ENCODE peak calls at places on chromosomes 7 and 10, in eight cellular contexts. One of them, this sample, is unnamed.

GRCh38 chr10:127888526-127889312 is 4.0 kb downstream of the CLRN3 start:
- DNase-seq in mammary epithelial cell: no peak
- DNase-seq in neural crest cell: no peak
- DNase-seq in nephron progenitor cell: no peak
- DNase-seq in hepatocyte: peak
- DNase-seq in endothelial cell: no peak
- DNase-seq in WTC11: no peak
- DNase-seq in GM23338: no peak
- DNase-seq in this sample: no peak

GRCh38 chr7:46705416-46706255 is 784.6 kb upstream of the IGFBP3 start:
- DNase-seq in endothelial cell: no peak
- DNase-seq in hepatocyte: no peak
- DNase-seq in neural crest cell: no peak
- DNase-seq in WTC11: no peak
- DNase-seq in GM23338: no peak
- DNase-seq in mammary epithelial cell: no peak
- DNase-seq in nephron progenitor cell: no peak
- DNase-seq in this sample: no peak

GRCh38 chr10:23693398-23693797 is 254.5 kb downstream of the OTUD1 start:
- DNase-seq in nephron progenitor cell: peak
- DNase-seq in WTC11: peak
- DNase-seq in GM23338: peak
- DNase-seq in endothelial cell: peak
- DNase-seq in neural crest cell: peak
- DNase-seq in mammary epithelial cell: peak
- DNase-seq in hepatocyte: no peak
- DNase-seq in this sample: peak

GRCh38 chr7:64849250-64849923 is 53.7 kb upstream of the ZNF273 start:
- DNase-seq in endothelial cell: no peak
- DNase-seq in neural crest cell: no peak
- DNase-seq in mammary epithelial cell: peak
- DNase-seq in hepatocyte: no peak
- DNase-seq in nephron progenitor cell: no peak
- DNase-seq in GM23338: peak
- DNase-seq in WTC11: no peak
- DNase-seq in this sample: no peak

GRCh38 chr10:124225468-124226270 is 132.3 kb upstream of the CHST15 start:
- DNase-seq in mammary epithelial cell: no peak
- DNase-seq in endothelial cell: no peak
- DNase-seq in WTC11: no peak
- DNase-seq in nephron progenitor cell: no peak
- DNase-seq in GM23338: no peak
- DNase-seq in hepatocyte: no peak
- DNase-seq in neural crest cell: no peak
- DNase-seq in this sample: peak

GRCh38 chr7:107232568-107233090 is 63.8 kb downstream of the HBP1 start:
- DNase-seq in WTC11: no peak
- DNase-seq in mammary epithelial cell: peak
- DNase-seq in GM23338: no peak
- DNase-seq in neural crest cell: no peak
- DNase-seq in endothelial cell: no peak
- DNase-seq in nephron progenitor cell: no peak
- DNase-seq in hepatocyte: no peak
- DNase-seq in this sample: no peak

GRCh38 chr7:129144095-129144833 is at the start of gene TSPAN33:
- DNase-seq in nephron progenitor cell: peak
- DNase-seq in GM23338: peak
- DNase-seq in hepatocyte: peak
- DNase-seq in neural crest cell: peak
- DNase-seq in mammary epithelial cell: peak
- DNase-seq in endothelial cell: no peak
- DNase-seq in WTC11: peak
- DNase-seq in this sample: peak

GRCh38 chr10:132417957-132418441 is 21.0 kb downstream of the PWWP2B start:
- DNase-seq in GM23338: no peak
- DNase-seq in WTC11: no peak
- DNase-seq in nephron progenitor cell: no peak
- DNase-seq in neural crest cell: no peak
- DNase-seq in mammary epithelial cell: no peak
- DNase-seq in hepatocyte: peak
- DNase-seq in endothelial cell: no peak
- DNase-seq in this sample: no peak

GRCh38 chr10:74541375-74541774 is 285.0 kb upstream of the KAT6B start:
- DNase-seq in mammary epithelial cell: no peak
- DNase-seq in hepatocyte: no peak
- DNase-seq in WTC11: no peak
- DNase-seq in endothelial cell: no peak
- DNase-seq in neural crest cell: no peak
- DNase-seq in nephron progenitor cell: no peak
- DNase-seq in GM23338: no peak
- DNase-seq in this sample: no peak

GRCh38 chr10:71534552-71535158 is 137.9 kb downstream of the CDH23 start:
- DNase-seq in GM23338: no peak
- DNase-seq in nephron progenitor cell: peak
- DNase-seq in endothelial cell: no peak
- DNase-seq in neural crest cell: no peak
- DNase-seq in mammary epithelial cell: no peak
- DNase-seq in WTC11: no peak
- DNase-seq in hepatocyte: no peak
- DNase-seq in this sample: no peak
- TF ChIP-seq CTCF in GM23338: no peak
- TF ChIP-seq CTCF in nephron progenitor cell: no peak
- TF ChIP-seq CTCF in endothelial cell: no peak
- TF ChIP-seq CTCF in neural crest cell: no peak
- TF ChIP-seq CTCF in mammary epithelial cell: no peak
- TF ChIP-seq CTCF in WTC11: no peak
- TF ChIP-seq CTCF in hepatocyte: no peak
- TF ChIP-seq CTCF in this sample: no peak

GRCh38 chr10:5092848-5093790 is 1.1 kb upstream of the AKR1C3 start:
- DNase-seq in mammary epithelial cell: no peak
- DNase-seq in GM23338: no peak
- DNase-seq in neural crest cell: no peak
- DNase-seq in WTC11: no peak
- DNase-seq in endothelial cell: no peak
- DNase-seq in hepatocyte: no peak
- DNase-seq in nephron progenitor cell: no peak
- DNase-seq in this sample: no peak

GRCh38 chr10:5094265-5095205 is at the start of gene AKR1C3:
- DNase-seq in neural crest cell: no peak
- DNase-seq in GM23338: peak
- DNase-seq in hepatocyte: peak
- DNase-seq in WTC11: no peak
- DNase-seq in mammary epithelial cell: peak
- DNase-seq in endothelial cell: no peak
- DNase-seq in nephron progenitor cell: no peak
- DNase-seq in this sample: no peak

GRCh38 chr10:5092375-5092774 is 1.8 kb upstream of the AKR1C3 start:
- DNase-seq in endothelial cell: no peak
- DNase-seq in hepatocyte: no peak
- DNase-seq in WTC11: no peak
- DNase-seq in GM23338: no peak
- DNase-seq in neural crest cell: no peak
- DNase-seq in nephron progenitor cell: no peak
- DNase-seq in mammary epithelial cell: no peak
- DNase-seq in this sample: no peak

GRCh38 chr10:5096108-5096507 is 1.9 kb downstream of the AKR1C3 start:
- DNase-seq in nephron progenitor cell: no peak
- DNase-seq in neural crest cell: no peak
- DNase-seq in WTC11: no peak
- DNase-seq in mammary epithelial cell: no peak
- DNase-seq in endothelial cell: no peak
- DNase-seq in GM23338: no peak
- DNase-seq in hepatocyte: no peak
- DNase-seq in this sample: no peak

GRCh38 chr10:5095687-5096086 is 1.5 kb downstream of the AKR1C3 start:
- DNase-seq in nephron progenitor cell: no peak
- DNase-seq in endothelial cell: no peak
- DNase-seq in GM23338: no peak
- DNase-seq in hepatocyte: no peak
- DNase-seq in mammary epithelial cell: no peak
- DNase-seq in neural crest cell: no peak
- DNase-seq in WTC11: no peak
- DNase-seq in this sample: no peak
- TF ChIP-seq CTCF in nephron progenitor cell: no peak
- TF ChIP-seq CTCF in endothelial cell: no peak
- TF ChIP-seq CTCF in GM23338: no peak
- TF ChIP-seq CTCF in hepatocyte: no peak
- TF ChIP-seq CTCF in mammary epithelial cell: no peak
- TF ChIP-seq CTCF in neural crest cell: no peak
- TF ChIP-seq CTCF in WTC11: no peak
- TF ChIP-seq CTCF in this sample: no peak

GRCh38 chr7:17943006-17943405 is 2.7 kb upstream of the SNX13 start:
- DNase-seq in nephron progenitor cell: no peak
- DNase-seq in WTC11: no peak
- DNase-seq in neural crest cell: no peak
- DNase-seq in mammary epithelial cell: no peak
- DNase-seq in hepatocyte: no peak
- DNase-seq in endothelial cell: no peak
- DNase-seq in GM23338: no peak
- DNase-seq in this sample: no peak

GRCh38 chr7:17940302-17941170 is at the start of gene SNX13:
- DNase-seq in mammary epithelial cell: peak
- DNase-seq in WTC11: peak
- DNase-seq in nephron progenitor cell: peak
- DNase-seq in endothelial cell: peak
- DNase-seq in GM23338: peak
- DNase-seq in hepatocyte: peak
- DNase-seq in neural crest cell: peak
- DNase-seq in this sample: peak

GRCh38 chr7:17939670-17940301 is 508 bp downstream of the SNX13 start:
- DNase-seq in GM23338: peak
- DNase-seq in nephron progenitor cell: peak
- DNase-seq in mammary epithelial cell: peak
- DNase-seq in neural crest cell: peak
- DNase-seq in WTC11: no peak
- DNase-seq in hepatocyte: peak
- DNase-seq in endothelial cell: peak
- DNase-seq in this sample: peak

GRCh38 chr7:17942231-17942630 is 1.9 kb upstream of the SNX13 start:
- DNase-seq in WTC11: no peak
- DNase-seq in neural crest cell: no peak
- DNase-seq in endothelial cell: no peak
- DNase-seq in nephron progenitor cell: no peak
- DNase-seq in hepatocyte: peak
- DNase-seq in GM23338: no peak
- DNase-seq in mammary epithelial cell: no peak
- DNase-seq in this sample: no peak

GRCh38 chr7:17941171-17941490 is 837 bp upstream of the SNX13 start:
- DNase-seq in endothelial cell: no peak
- DNase-seq in WTC11: no peak
- DNase-seq in nephron progenitor cell: no peak
- DNase-seq in mammary epithelial cell: peak
- DNase-seq in hepatocyte: peak
- DNase-seq in GM23338: peak
- DNase-seq in neural crest cell: no peak
- DNase-seq in this sample: no peak
- TF ChIP-seq CTCF in endothelial cell: no peak
- TF ChIP-seq CTCF in WTC11: no peak
- TF ChIP-seq CTCF in nephron progenitor cell: no peak
- TF ChIP-seq CTCF in mammary epithelial cell: no peak
- TF ChIP-seq CTCF in hepatocyte: peak
- TF ChIP-seq CTCF in GM23338: no peak
- TF ChIP-seq CTCF in neural crest cell: peak
- TF ChIP-seq CTCF in this sample: peak

DNA sequence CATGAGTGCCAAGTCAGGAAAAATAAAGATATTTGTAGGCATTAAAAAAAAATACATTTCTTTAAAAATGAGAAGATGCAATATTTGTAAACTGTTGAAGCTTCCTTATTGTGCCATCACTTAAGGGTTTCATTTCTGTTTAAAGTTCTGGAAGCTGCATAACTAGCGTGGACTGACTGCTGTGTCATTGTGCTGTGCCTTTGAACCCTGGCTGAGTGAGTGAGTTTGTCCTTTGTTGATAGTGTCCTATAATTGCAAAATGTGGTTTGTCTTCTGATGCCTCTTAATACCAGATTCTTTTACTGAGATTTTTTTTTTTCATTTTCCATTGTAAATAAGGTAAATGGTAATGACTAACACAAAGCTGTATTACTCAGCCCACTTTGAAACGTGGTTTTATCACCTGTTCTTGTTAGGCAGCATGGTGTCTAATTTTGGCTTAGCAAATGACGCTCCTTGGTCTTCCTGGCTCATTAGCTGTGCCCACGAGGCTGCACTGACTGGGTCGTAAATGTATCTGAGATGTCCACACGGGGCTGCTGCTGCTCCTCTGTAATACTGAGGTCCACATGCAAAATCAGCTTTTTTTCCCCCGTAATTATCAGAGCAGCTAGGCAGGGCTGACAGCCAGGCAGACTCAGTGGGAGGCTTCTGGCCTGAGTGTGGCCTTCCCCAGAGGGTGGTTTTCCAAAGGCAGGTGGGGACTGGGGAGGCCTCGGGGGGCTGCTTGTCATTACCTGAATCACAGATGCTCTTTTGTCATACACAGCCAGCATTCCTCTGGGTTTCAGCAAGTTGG is 14.8 kb downstream of the ZSCAN25 start:
- DNase-seq in hepatocyte: peak
- DNase-seq in nephron progenitor cell: no peak
- DNase-seq in GM23338: peak
- DNase-seq in WTC11: peak
- DNase-seq in neural crest cell: no peak
- DNase-seq in mammary epithelial cell: peak
- DNase-seq in endothelial cell: no peak
- DNase-seq in this sample: peak
- TF ChIP-seq CTCF in hepatocyte: peak
- TF ChIP-seq CTCF in nephron progenitor cell: no peak
- TF ChIP-seq CTCF in GM23338: peak
- TF ChIP-seq CTCF in WTC11: no peak
- TF ChIP-seq CTCF in neural crest cell: no peak
- TF ChIP-seq CTCF in mammary epithelial cell: peak
- TF ChIP-seq CTCF in endothelial cell: no peak
- TF ChIP-seq CTCF in this sample: peak

GRCh38 chr10:88664142-88664541 is at the start of gene LIPF:
- DNase-seq in endothelial cell: no peak
- DNase-seq in GM23338: no peak
- DNase-seq in mammary epithelial cell: no peak
- DNase-seq in hepatocyte: no peak
- DNase-seq in neural crest cell: no peak
- DNase-seq in nephron progenitor cell: no peak
- DNase-seq in WTC11: no peak
- DNase-seq in this sample: no peak
- TF ChIP-seq CTCF in endothelial cell: no peak
- TF ChIP-seq CTCF in GM23338: no peak
- TF ChIP-seq CTCF in mammary epithelial cell: no peak
- TF ChIP-seq CTCF in hepatocyte: no peak
- TF ChIP-seq CTCF in neural crest cell: no peak
- TF ChIP-seq CTCF in nephron progenitor cell: no peak
- TF ChIP-seq CTCF in WTC11: no peak
- TF ChIP-seq CTCF in this sample: no peak

GRCh38 chr7:732094-732541 is 5.0 kb upstream of the PRKAR1B start:
- DNase-seq in neural crest cell: no peak
- DNase-seq in hepatocyte: peak
- DNase-seq in endothelial cell: peak
- DNase-seq in WTC11: peak
- DNase-seq in nephron progenitor cell: no peak
- DNase-seq in GM23338: peak
- DNase-seq in mammary epithelial cell: no peak
- DNase-seq in this sample: peak
- TF ChIP-seq CTCF in neural crest cell: no peak
- TF ChIP-seq CTCF in hepatocyte: no peak
- TF ChIP-seq CTCF in endothelial cell: no peak
- TF ChIP-seq CTCF in WTC11: no peak
- TF ChIP-seq CTCF in nephron progenitor cell: no peak
- TF ChIP-seq CTCF in GM23338: peak
- TF ChIP-seq CTCF in mammary epithelial cell: no peak
- TF ChIP-seq CTCF in this sample: no peak

This sample was measured in activated CD8-positive, alpha-beta T cell treated with anti-CD3 and anti-CD28 coated beads for 36 hours.